ENCODE peak calls at places on chromosomes 3 and 15, in ten cellular contexts. M is epithelial cell of esophagus, Z is OCI-LY7, J is RWPE1, V is neural crest cell, O is PC-9, G is nephron progenitor cell, Q is AG04449, W is AG10803, F is AG09309. T is an unnamed sample.

GRCh38 chr15:95972136-95972553 is 358.4 kb upstream of the NR2F2 start:
- DNase-seq in M (peak; percentile 13), Z (no peak), J (no peak), V (no peak), O (no peak), G (no peak), Q (peak; percentile 56), W (peak; percentile 79), F (peak; percentile 79), T (no peak)

GRCh38 chr3:141769171-141769894 is 6.1 kb downstream of the GRK7 start:
- DNase-seq in M (peak; percentile 32), Z (no peak), J (no peak), V (no peak), O (no peak), G (no peak), Q (no peak), W (no peak), F (no peak), T (no peak)

GRCh38 chr3:37554364-37554763 is 307.3 kb upstream of the CTDSPL start:
- DNase-seq in M (no peak), Z (no peak), J (no peak), V (no peak), O (no peak), G (no peak), Q (no peak), W (no peak), F (no peak), T (no peak)

GRCh38 chr3:67349551-67350174 is 304.7 kb downstream of the SUCLG2 start:
- DNase-seq in M (peak; percentile 51), Z (no peak), J (no peak), V (no peak), O (no peak), G (no peak), Q (no peak), W (no peak), F (no peak), T (no peak)

GRCh38 chr3:190840146-190840545 is 22.3 kb downstream of the GMNC start:
- DNase-seq in M (peak; percentile 39), Z (no peak), J (peak; percentile 3), V (no peak), O (no peak), G (peak; percentile 32), Q (no peak), W (no peak), F (no peak), T (no peak)

GRCh38 chr3:27659279-27660021 is 62.7 kb downstream of the EOMES start:
- DNase-seq in M (peak; percentile 62), Z (peak; percentile 44), J (peak; percentile 50), V (peak; percentile 43), O (peak; percentile 50), G (peak; percentile 67), Q (no peak), W (peak; percentile 39), F (no peak), T (no peak)

GRCh38 chr15:92666780-92667179 is 11.2 kb upstream of the FAM174B start:
- DNase-seq in M (no peak), Z (no peak), J (no peak), V (no peak), O (no peak), G (no peak), Q (no peak), W (peak; percentile 21), F (no peak), T (no peak)

GRCh38 chr3:177057768-177058167 is 139.5 kb downstream of the TBL1XR1 start:
- DNase-seq in M (peak; percentile 18), Z (peak; percentile 58), J (no peak), V (no peak), O (no peak), G (no peak), Q (no peak), W (no peak), F (no peak), T (no peak)

GRCh38 chr15:100175406-100176114 is 166.2 kb downstream of the ADAMTS17 start:
- DNase-seq in M (no peak), Z (no peak), J (no peak), V (no peak), O (no peak), G (no peak), Q (no peak), W (no peak), F (no peak), T (no peak)

GRCh38 chr15:89743594-89743993 is 7.5 kb downstream of the MESP1 start:
- DNase-seq in M (peak; percentile 49), Z (no peak), J (no peak), V (no peak), O (no peak), G (no peak), Q (no peak), W (no peak), F (no peak), T (no peak)

GRCh38 chr3:148791296-148791695 is 36.3 kb upstream of the CPB1 start:
- DNase-seq in M (no peak), Z (no peak), J (no peak), V (no peak), O (no peak), G (no peak), Q (no peak), W (no peak), F (no peak), T (no peak)

GRCh38 chr15:63506537-63507035 is 2.2 kb downstream of the USP3 start:
- DNase-seq in M (peak; percentile 74), Z (peak; percentile 36), J (no peak), V (no peak), O (no peak), G (no peak), Q (no peak), W (peak; percentile 8), F (no peak), T (no peak)

GRCh38 chr3:71207632-71208031 is 375.9 kb downstream of the FOXP1 start:
- DNase-seq in M (no peak), Z (no peak), J (no peak), V (no peak), O (no peak), G (no peak), Q (no peak), W (no peak), F (no peak), T (no peak)

GRCh38 chr3:64617610-64618009 is 70.2 kb downstream of the ADAMTS9 start:
- DNase-seq in M (no peak), Z (no peak), J (no peak), V (no peak), O (no peak), G (no peak), Q (no peak), W (no peak), F (no peak), T (no peak)

GRCh38 chr3:64621275-64621674 is 66.5 kb downstream of the ADAMTS9 start:
- DNase-seq in M (no peak), Z (no peak), J (no peak), V (no peak), O (no peak), G (no peak), Q (no peak), W (no peak), F (no peak), T (no peak)

GRCh38 chr3:64620020-64620419 is 67.8 kb downstream of the ADAMTS9 start:
- DNase-seq in M (no peak), Z (no peak), J (no peak), V (no peak), O (no peak), G (no peak), Q (no peak), W (no peak), F (no peak), T (no peak)

GRCh38 chr3:64616953-64617352 is 70.8 kb downstream of the ADAMTS9 start:
- DNase-seq in M (no peak), Z (no peak), J (no peak), V (no peak), O (no peak), G (no peak), Q (no peak), W (no peak), F (no peak), T (no peak)

GRCh38 chr3:64619216-64619615 is 68.6 kb downstream of the ADAMTS9 start:
- DNase-seq in M (no peak), Z (no peak), J (no peak), V (no peak), O (no peak), G (no peak), Q (no peak), W (no peak), F (no peak), T (no peak)
- TF ChIP-seq CTCF in M (no peak), Z (no peak), J (no peak), V (no peak), O (no peak), G (no peak), Q (no peak), W (no peak), F (no peak), T (no peak)

GRCh38 chr3:81173514-81173913 is 587.9 kb downstream of the GBE1 start:
- DNase-seq in M (peak; percentile 26), Z (no peak), J (no peak), V (no peak), O (no peak), G (no peak), Q (no peak), W (no peak), F (no peak), T (no peak)
- TF ChIP-seq CTCF in M (peak; percentile 2), Z (peak; percentile 66), J (no peak), V (peak; percentile 46), O (peak; percentile 37), G (peak; percentile 45), Q (no peak), W (no peak), F (no peak), T (peak; percentile 21)

DNA sequence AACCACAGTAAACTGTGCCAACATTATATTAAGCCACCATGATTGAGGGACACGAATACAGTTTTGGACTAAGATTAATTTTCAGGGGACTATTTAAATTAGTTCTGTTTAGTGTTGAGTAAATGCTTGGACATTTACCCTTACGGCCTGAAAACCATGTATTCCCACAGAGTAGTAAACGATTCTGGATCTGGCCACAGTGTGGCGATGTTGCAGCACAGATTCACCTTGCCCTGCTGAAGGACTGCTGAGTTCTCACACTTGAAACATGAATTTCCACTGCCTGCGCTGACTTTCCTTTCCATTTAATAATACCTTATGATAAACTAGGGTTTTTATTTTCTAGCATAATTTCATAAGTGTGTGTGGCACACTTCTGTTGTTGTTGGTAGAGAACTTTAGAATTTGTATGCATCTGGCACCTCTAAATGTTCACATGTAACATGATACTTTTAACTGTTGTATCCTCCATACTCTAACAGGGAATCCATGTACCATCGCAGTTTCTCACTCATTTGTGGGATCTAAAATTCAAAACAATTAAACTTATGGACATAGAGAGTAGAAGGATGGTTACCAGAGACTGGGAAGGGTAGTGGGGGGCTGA is 53.9 kb downstream of the C3orf38 start:
- DNase-seq in M (peak; percentile 71), Z (peak; percentile 67), J (peak; percentile 44), V (peak; percentile 83), O (peak; percentile 59), G (peak; percentile 82), Q (no peak), W (peak; percentile 58), F (peak; percentile 28), T (no peak)
- TF ChIP-seq CTCF in M (peak; percentile 91), Z (peak; percentile 98), J (peak; percentile 85), V (peak; percentile 98), O (peak; percentile 84), G (peak; percentile 86), Q (peak; percentile 90), W (peak; percentile 96), F (peak; percentile 80), T (peak; percentile 93)

DNA sequence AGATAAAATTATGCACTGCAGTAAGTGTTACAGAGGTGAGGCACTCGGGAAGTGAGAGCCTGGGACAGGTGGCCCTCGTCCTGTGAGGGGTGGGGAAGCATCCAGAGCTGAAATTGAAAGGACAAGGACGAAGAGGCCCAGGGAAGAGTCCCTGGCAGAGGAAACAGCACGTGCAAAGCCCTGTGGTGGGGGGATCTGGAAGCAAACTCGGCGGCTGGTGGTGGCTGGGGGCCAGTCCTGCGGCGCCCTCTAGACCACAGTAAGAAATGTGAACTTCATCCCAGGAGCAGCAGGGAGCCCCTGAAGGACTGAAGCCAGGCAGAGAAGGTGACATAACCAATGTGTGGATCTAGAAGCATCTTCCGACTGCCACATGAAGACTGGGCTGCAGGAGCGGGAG is 42.8 kb downstream of the GRIP2 start:
- DNase-seq in M (no peak), Z (peak; percentile 11), J (no peak), V (no peak), O (no peak), G (no peak), Q (no peak), W (no peak), F (no peak), T (no peak)
- TF ChIP-seq CTCF in M (no peak), Z (peak; percentile 66), J (no peak), V (no peak), O (no peak), G (no peak), Q (no peak), W (no peak), F (no peak), T (no peak)